ENCODE peak calls at places on chromosomes 4 and X, in five cellular contexts. T is effector memory CD4-positive, alpha-beta T cell; C is right atrium auricular region; H is fibroblast of lung; M is gastrocnemius medialis. U is an unnamed sample. For H3K36me3, the result is how much of the 10 kb centered on the place peaks cover.

GRCh38 chr4:140047017-140047640 is 106.9 kb downstream of the MAML3 start:
- DNase-seq in T (no peak), C (peak), H (peak), M (peak), U (peak)

GRCh38 chrX:10077425-10078188 is 79.2 kb upstream of the CLCN4 start:
- DNase-seq in T (no peak), C (no peak), H (peak), M (no peak), U (no peak)

GRCh38 chrX:9349572-9350259 is 115.1 kb upstream of the TBL1X start:
- DNase-seq in T (no peak), C (no peak), H (peak), M (no peak), U (no peak)

GRCh38 chrX:51026862-51027261 is 116.3 kb downstream of the BMP15 start:
- DNase-seq in T (no peak), C (no peak), H (no peak), M (no peak), U (no peak)

GRCh38 chr4:53497446-53498069 is 93.7 kb downstream of the LNX1 start:
- DNase-seq in T (no peak), C (peak), H (peak), M (peak), U (no peak)

GRCh38 chrX:43121637-43122036 is 343.7 kb upstream of the PPP1R2C start:
- DNase-seq in T (no peak), C (no peak), H (no peak), M (no peak), U (no peak)

GRCh38 chr4:37717575-37717974 is 31.4 kb upstream of the RELL1 start:
- DNase-seq in T (no peak), C (no peak), H (peak), M (no peak), U (no peak)

GRCh38 chrX:65035451-65035779 is 59.2 kb upstream of the ZC4H2 start:
- DNase-seq in T (no peak), C (no peak), H (peak), M (no peak), U (no peak)

GRCh38 chr4:73481356-73481755 is at the start of gene AFM:
- DNase-seq in T (no peak), C (no peak), H (no peak), M (no peak), U (no peak)

DNA sequence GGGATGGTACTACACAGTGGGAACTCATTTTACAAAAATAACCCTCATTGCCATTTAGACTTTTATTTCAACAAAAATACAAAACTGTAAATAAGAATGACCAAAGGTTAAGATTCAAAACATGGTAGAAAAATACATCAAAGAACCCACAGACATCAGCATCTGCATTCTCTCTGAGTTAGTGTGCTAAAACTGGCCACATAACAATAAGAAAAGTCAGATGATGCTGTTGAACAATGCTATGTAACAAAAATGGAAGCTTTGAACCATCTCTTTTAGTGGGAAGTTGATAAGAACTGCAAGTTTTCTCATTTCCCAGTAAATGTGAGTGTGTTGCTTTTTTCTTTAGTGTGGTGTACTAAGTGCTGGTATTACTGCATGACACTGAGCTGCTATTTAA is 888.4 kb upstream of the EPHA5 start:
- DNase-seq in T (no peak), C (no peak), H (peak), M (no peak), U (no peak)
- H3K36me3 ChIP-seq in T (under half), C (under half), H (under half), M (under half), U (under half)

DNA sequence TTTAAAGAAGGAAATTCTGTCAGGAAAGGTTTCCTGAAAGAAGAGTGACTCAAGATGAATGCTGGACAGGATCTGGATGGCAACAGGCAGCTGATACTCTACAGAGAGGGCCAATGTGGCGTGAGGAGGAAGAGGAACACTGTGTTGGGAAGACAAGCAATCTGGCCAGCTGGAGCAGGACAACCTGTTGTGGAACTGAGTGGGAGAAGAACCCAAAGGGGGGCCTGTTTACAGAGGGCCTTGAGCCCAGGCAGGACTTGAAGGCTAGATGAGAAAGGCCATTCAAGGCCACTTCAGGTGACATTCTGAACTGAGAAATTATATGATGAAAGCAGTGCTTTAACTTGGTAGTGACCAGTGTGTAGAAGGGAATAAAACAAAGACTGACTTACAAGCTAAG is 8.5 kb downstream of the OTUD4 start:
- DNase-seq in T (no peak), C (no peak), H (no peak), M (no peak), U (no peak)
- H3K36me3 ChIP-seq in T (under half), C (under half), H (under half), M (under half), U (under half)

GRCh38 chr4:2829933-2830451 is 13.7 kb upstream of the ADD1 start:
- DNase-seq in T (no peak), C (no peak), H (peak), M (no peak), U (no peak)

GRCh38 chr4:2830632-2831610 is 12.7 kb upstream of the ADD1 start:
- DNase-seq in T (no peak), C (no peak), H (no peak), M (peak), U (no peak)

GRCh38 chr4:2832981-2833670 is 10.5 kb upstream of the ADD1 start:
- DNase-seq in T (no peak), C (no peak), H (no peak), M (peak), U (no peak)

GRCh38 chr4:2832309-2832980 is 11.2 kb upstream of the ADD1 start:
- DNase-seq in T (no peak), C (no peak), H (no peak), M (peak), U (no peak)

GRCh38 chr4:2831611-2832308 is 11.9 kb upstream of the ADD1 start:
- DNase-seq in T (no peak), C (no peak), H (no peak), M (peak), U (peak)
- H3K36me3 ChIP-seq in T (half or more), C (half or more), H (under half), M (under half), U (under half)

GRCh38 chr4:1956631-1957030 is 52.1 kb downstream of the NELFA start:
- DNase-seq in T (no peak), C (no peak), H (no peak), M (no peak), U (no peak)
- H3K36me3 ChIP-seq in T (under half), C (under half), H (under half), M (under half), U (under half)

GRCh38 chr4:3217771-3218170 is 31.2 kb upstream of the MSANTD1 start:
- DNase-seq in T (no peak), C (no peak), H (no peak), M (no peak), U (no peak)
- H3K36me3 ChIP-seq in T (half or more), C (half or more), H (under half), M (under half), U (half or more)

GRCh38 chr4:3525532-3526430 is 6.4 kb downstream of the LRPAP1 start:
- DNase-seq in T (no peak), C (no peak), H (no peak), M (no peak), U (no peak)
- H3K36me3 ChIP-seq in T (under half), C (half or more), H (under half), M (under half), U (under half)

GRCh38 chrX:153864101-153864500 is 21.9 kb downstream of the L1CAM start:
- DNase-seq in T (no peak), C (no peak), H (no peak), M (no peak), U (no peak)
- H3K36me3 ChIP-seq in T (under half), C (under half), H (under half), M (under half), U (under half)